ENCODE peak calls at places on chromosome 13, in five cellular contexts. One of them, this sample, is unnamed.

GRCh38 chr13:23922005-23922932 is 25.0 kb upstream of the C1QTNF9B start:
- DNase-seq in breast epithelium: no peak
- DNase-seq in upper lobe of left lung: peak; percentile 55
- DNase-seq in H1: no peak
- DNase-seq in sigmoid colon: no peak
- DNase-seq in this sample: no peak

GRCh38 chr13:64158910-64159309 is 2743.3 kb upstream of the PCDH20 start:
- DNase-seq in breast epithelium: no peak
- DNase-seq in upper lobe of left lung: no peak
- DNase-seq in H1: no peak
- DNase-seq in sigmoid colon: no peak
- DNase-seq in this sample: no peak

GRCh38 chr13:28741080-28741479 is 22.3 kb upstream of the SLC46A3 start:
- DNase-seq in breast epithelium: no peak
- DNase-seq in upper lobe of left lung: no peak
- DNase-seq in H1: no peak
- DNase-seq in sigmoid colon: no peak
- DNase-seq in this sample: peak; percentile 64

GRCh38 chr13:21884299-21884878 is 213.5 kb downstream of the FGF9 start:
- DNase-seq in breast epithelium: no peak
- DNase-seq in upper lobe of left lung: no peak
- DNase-seq in H1: no peak
- DNase-seq in sigmoid colon: no peak
- DNase-seq in this sample: no peak

GRCh38 chr13:75217949-75218348 is 264.0 kb downstream of the TBC1D4 start:
- DNase-seq in breast epithelium: no peak
- DNase-seq in upper lobe of left lung: no peak
- DNase-seq in H1: no peak
- DNase-seq in sigmoid colon: no peak
- DNase-seq in this sample: no peak

GRCh38 chr13:35814573-35814972 is 316.6 kb downstream of the DCLK1 start:
- DNase-seq in breast epithelium: no peak
- DNase-seq in upper lobe of left lung: no peak
- DNase-seq in H1: no peak
- DNase-seq in sigmoid colon: no peak
- DNase-seq in this sample: no peak

GRCh38 chr13:36882829-36883390 is 37.1 kb downstream of the SMAD9 start:
- DNase-seq in breast epithelium: no peak
- DNase-seq in upper lobe of left lung: no peak
- DNase-seq in H1: no peak
- DNase-seq in sigmoid colon: no peak
- DNase-seq in this sample: no peak

GRCh38 chr13:69040898-69041297 is 1066.7 kb upstream of the ATXN8OS start:
- DNase-seq in breast epithelium: no peak
- DNase-seq in upper lobe of left lung: no peak
- DNase-seq in H1: no peak
- DNase-seq in sigmoid colon: no peak
- DNase-seq in this sample: no peak

GRCh38 chr13:51959773-51960172 is 51.5 kb downstream of the ATP7B start:
- DNase-seq in breast epithelium: no peak
- DNase-seq in upper lobe of left lung: no peak
- DNase-seq in H1: no peak
- DNase-seq in sigmoid colon: no peak
- DNase-seq in this sample: no peak

GRCh38 chr13:73492811-73493210 is 434.0 kb downstream of the KLF5 start:
- DNase-seq in breast epithelium: no peak
- DNase-seq in upper lobe of left lung: no peak
- DNase-seq in H1: no peak
- DNase-seq in sigmoid colon: no peak
- DNase-seq in this sample: no peak

GRCh38 chr13:111387026-111387871 is 66.8 kb downstream of the TEX29 start:
- DNase-seq in breast epithelium: no peak
- DNase-seq in upper lobe of left lung: peak; percentile 16
- DNase-seq in H1: no peak
- DNase-seq in sigmoid colon: no peak
- DNase-seq in this sample: no peak

GRCh38 chr13:73119612-73120011 is 60.8 kb downstream of the KLF5 start:
- DNase-seq in breast epithelium: no peak
- DNase-seq in upper lobe of left lung: no peak
- DNase-seq in H1: no peak
- DNase-seq in sigmoid colon: no peak
- DNase-seq in this sample: no peak

GRCh38 chr13:100138859-100139491 is 50.1 kb downstream of the PCCA start:
- DNase-seq in breast epithelium: no peak
- DNase-seq in upper lobe of left lung: no peak
- DNase-seq in H1: no peak
- DNase-seq in sigmoid colon: no peak
- DNase-seq in this sample: no peak

GRCh38 chr13:41111454-41111853 is 21.1 kb downstream of the KBTBD6 start:
- DNase-seq in breast epithelium: no peak
- DNase-seq in upper lobe of left lung: no peak
- DNase-seq in H1: no peak
- DNase-seq in sigmoid colon: no peak
- DNase-seq in this sample: no peak

GRCh38 chr13:90686438-90686837 is 661.0 kb upstream of the MIR17HG start:
- DNase-seq in breast epithelium: no peak
- DNase-seq in upper lobe of left lung: no peak
- DNase-seq in H1: no peak
- DNase-seq in sigmoid colon: no peak
- DNase-seq in this sample: no peak

GRCh38 chr13:105343134-105343806 is 1192.2 kb downstream of the EFNB2 start:
- DNase-seq in breast epithelium: no peak
- DNase-seq in upper lobe of left lung: no peak
- DNase-seq in H1: no peak
- DNase-seq in sigmoid colon: no peak
- DNase-seq in this sample: no peak

GRCh38 chr13:101449971-101450748 is 2.3 kb upstream of the ITGBL1 start:
- DNase-seq in breast epithelium: peak; percentile 32
- DNase-seq in upper lobe of left lung: no peak
- DNase-seq in H1: no peak
- DNase-seq in sigmoid colon: no peak
- DNase-seq in this sample: no peak

GRCh38 chr13:78046349-78046748 is 127.7 kb upstream of the EDNRB start:
- DNase-seq in breast epithelium: no peak
- DNase-seq in upper lobe of left lung: no peak
- DNase-seq in H1: no peak
- DNase-seq in sigmoid colon: no peak
- DNase-seq in this sample: no peak

GRCh38 chr13:47146136-47146535 is 249.3 kb upstream of the HTR2A start:
- DNase-seq in breast epithelium: no peak
- DNase-seq in upper lobe of left lung: no peak
- DNase-seq in H1: no peak
- DNase-seq in sigmoid colon: no peak
- DNase-seq in this sample: no peak

GRCh38 chr13:43830481-43830873 is 43.7 kb upstream of the ENOX1 start:
- DNase-seq in breast epithelium: no peak
- DNase-seq in upper lobe of left lung: no peak
- DNase-seq in H1: no peak
- DNase-seq in sigmoid colon: no peak
- DNase-seq in this sample: no peak

GRCh38 chr13:47875206-47875605 is 125.9 kb downstream of the SUCLA2 start:
- DNase-seq in breast epithelium: no peak
- DNase-seq in upper lobe of left lung: no peak
- DNase-seq in H1: no peak
- DNase-seq in sigmoid colon: no peak
- DNase-seq in this sample: no peak

GRCh38 chr13:71864981-71865857 is 1.8 kb downstream of the DACH1 start:
- DNase-seq in breast epithelium: no peak
- DNase-seq in upper lobe of left lung: peak; percentile 40
- DNase-seq in H1: no peak
- DNase-seq in sigmoid colon: peak; percentile 55
- DNase-seq in this sample: no peak

GRCh38 chr13:112931028-112931934 is 37.7 kb upstream of the MCF2L start:
- DNase-seq in breast epithelium: peak; percentile 64
- DNase-seq in upper lobe of left lung: peak; percentile 14
- DNase-seq in H1: peak; percentile 13
- DNase-seq in sigmoid colon: peak; percentile 47
- DNase-seq in this sample: no peak

GRCh38 chr13:49371943-49372636 is 71.8 kb downstream of the CAB39L start:
- DNase-seq in breast epithelium: no peak
- DNase-seq in upper lobe of left lung: no peak
- DNase-seq in H1: no peak
- DNase-seq in sigmoid colon: no peak
- DNase-seq in this sample: no peak

GRCh38 chr13:30477346-30478235 is 11.9 kb upstream of the HMGB1 start:
- DNase-seq in breast epithelium: no peak
- DNase-seq in upper lobe of left lung: no peak
- DNase-seq in H1: no peak
- DNase-seq in sigmoid colon: no peak
- DNase-seq in this sample: no peak

GRCh38 chr13:53100394-53101063 is 71.9 kb downstream of the OLFM4 start:
- DNase-seq in breast epithelium: no peak
- DNase-seq in upper lobe of left lung: no peak
- DNase-seq in H1: no peak
- DNase-seq in sigmoid colon: no peak
- DNase-seq in this sample: no peak

GRCh38 chr13:49546559-49546958 is 38.8 kb downstream of the RCBTB1 start:
- DNase-seq in breast epithelium: no peak
- DNase-seq in upper lobe of left lung: no peak
- DNase-seq in H1: no peak
- DNase-seq in sigmoid colon: no peak
- DNase-seq in this sample: no peak

GRCh38 chr13:50130686-50131051 is 115.4 kb downstream of the KCNRG start:
- DNase-seq in breast epithelium: no peak
- DNase-seq in upper lobe of left lung: peak; percentile 41
- DNase-seq in H1: no peak
- DNase-seq in sigmoid colon: no peak
- DNase-seq in this sample: no peak

GRCh38 chr13:99979453-99980200 is 2.0 kb upstream of the ZIC2 start:
- DNase-seq in breast epithelium: peak; percentile 16
- DNase-seq in upper lobe of left lung: peak; percentile 19
- DNase-seq in H1: no peak
- DNase-seq in sigmoid colon: no peak
- DNase-seq in this sample: no peak

GRCh38 chr13:100176781-100177389 is 88.0 kb downstream of the PCCA start:
- DNase-seq in breast epithelium: no peak
- DNase-seq in upper lobe of left lung: no peak
- DNase-seq in H1: no peak
- DNase-seq in sigmoid colon: no peak
- DNase-seq in this sample: no peak

DNA sequence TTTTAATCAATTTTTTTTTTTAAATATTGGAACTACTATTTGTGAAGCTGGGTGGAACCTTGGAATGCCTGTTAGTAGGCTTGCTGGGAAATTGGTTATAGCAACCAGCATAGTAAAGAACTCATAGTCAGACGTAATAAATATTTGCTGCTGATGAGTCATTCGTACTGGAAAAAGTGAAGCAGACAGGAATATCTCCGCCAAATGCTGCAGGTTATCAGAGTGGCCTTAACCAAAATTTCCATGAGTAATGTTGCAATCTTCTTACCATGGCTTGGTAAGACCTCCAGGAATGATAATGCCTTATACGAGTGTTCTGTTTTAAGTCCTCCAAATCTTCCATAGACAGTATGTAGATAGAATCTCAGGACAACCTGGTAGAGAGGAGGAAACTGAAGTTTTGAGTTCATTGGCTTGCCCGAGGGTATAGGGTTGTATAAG is 34.2 kb downstream of the MBNL2 start:
- DNase-seq in breast epithelium: no peak
- DNase-seq in upper lobe of left lung: no peak
- DNase-seq in H1: no peak
- DNase-seq in sigmoid colon: no peak
- DNase-seq in this sample: no peak
- TF ChIP-seq POLR2A in breast epithelium: no peak
- TF ChIP-seq POLR2A in upper lobe of left lung: no peak
- TF ChIP-seq POLR2A in H1: no peak
- TF ChIP-seq POLR2A in sigmoid colon: no peak
- TF ChIP-seq POLR2A in this sample: no peak

DNA sequence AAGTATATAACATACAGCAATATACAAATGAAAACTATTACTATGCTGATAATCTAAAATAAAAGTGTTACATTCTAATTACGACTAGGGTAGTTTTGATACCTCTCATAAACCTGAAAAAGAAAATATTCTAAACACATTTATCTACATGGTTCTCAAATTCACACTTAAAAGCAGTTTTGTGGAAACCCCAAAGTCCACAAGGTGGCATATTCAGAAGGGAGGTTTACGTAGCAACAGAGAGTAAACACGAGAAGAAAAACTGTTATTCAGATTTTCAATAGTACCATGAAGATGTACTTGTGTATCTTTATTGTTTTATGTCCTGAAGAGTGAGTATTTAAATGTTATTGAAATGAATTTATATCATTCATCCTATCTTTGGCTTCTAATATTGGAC is 275.9 kb upstream of the KLHL1 start:
- DNase-seq in breast epithelium: no peak
- DNase-seq in upper lobe of left lung: no peak
- DNase-seq in H1: no peak
- DNase-seq in sigmoid colon: no peak
- DNase-seq in this sample: no peak
- TF ChIP-seq CTCF in breast epithelium: no peak
- TF ChIP-seq CTCF in upper lobe of left lung: no peak
- TF ChIP-seq CTCF in H1: no peak
- TF ChIP-seq CTCF in sigmoid colon: no peak
- TF ChIP-seq CTCF in this sample: no peak

GRCh38 chr13:106498158-106498557 is 37.3 kb downstream of the EFNB2 start:
- DNase-seq in breast epithelium: no peak
- DNase-seq in upper lobe of left lung: no peak
- DNase-seq in H1: no peak
- DNase-seq in sigmoid colon: no peak
- DNase-seq in this sample: no peak

GRCh38 chr13:106498571-106498970 is 36.9 kb downstream of the EFNB2 start:
- DNase-seq in breast epithelium: no peak
- DNase-seq in upper lobe of left lung: no peak
- DNase-seq in H1: no peak
- DNase-seq in sigmoid colon: no peak
- DNase-seq in this sample: no peak

GRCh38 chr13:106499905-106500304 is 35.6 kb downstream of the EFNB2 start:
- DNase-seq in breast epithelium: no peak
- DNase-seq in upper lobe of left lung: no peak
- DNase-seq in H1: no peak
- DNase-seq in sigmoid colon: no peak
- DNase-seq in this sample: no peak

GRCh38 chr13:106499113-106499512 is 36.3 kb downstream of the EFNB2 start:
- DNase-seq in breast epithelium: no peak
- DNase-seq in upper lobe of left lung: no peak
- DNase-seq in H1: no peak
- DNase-seq in sigmoid colon: no peak
- DNase-seq in this sample: no peak

DNA sequence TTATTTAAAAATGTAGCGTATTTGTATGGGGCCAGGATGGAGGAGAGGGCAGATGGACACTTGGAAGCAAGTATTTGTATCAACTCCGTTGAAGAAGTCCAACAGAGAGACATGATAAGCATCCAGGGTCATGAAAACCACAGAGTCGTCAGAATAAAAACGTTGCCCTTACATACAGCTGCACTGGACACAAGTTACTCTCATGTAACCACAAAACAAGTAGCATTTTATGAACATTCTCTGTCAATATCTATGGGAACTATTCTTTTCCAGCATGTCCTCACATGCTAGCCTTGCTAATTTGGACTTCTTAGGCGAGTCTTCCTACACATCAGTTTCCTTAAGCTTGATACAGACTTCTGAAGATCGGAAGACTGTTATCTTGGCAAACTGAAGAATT is 35.0 kb downstream of the EFNB2 start:
- DNase-seq in breast epithelium: no peak
- DNase-seq in upper lobe of left lung: no peak
- DNase-seq in H1: no peak
- DNase-seq in sigmoid colon: no peak
- DNase-seq in this sample: no peak
- TF ChIP-seq POLR2AphosphoS5 in breast epithelium: no peak
- TF ChIP-seq POLR2AphosphoS5 in upper lobe of left lung: no peak
- TF ChIP-seq POLR2AphosphoS5 in H1: no peak
- TF ChIP-seq POLR2AphosphoS5 in sigmoid colon: no peak
- TF ChIP-seq POLR2AphosphoS5 in this sample: no peak

GRCh38 chr13:93767231-93767916 is 540.8 kb downstream of the GPC6 start:
- DNase-seq in breast epithelium: no peak
- DNase-seq in upper lobe of left lung: no peak
- DNase-seq in H1: no peak
- DNase-seq in sigmoid colon: no peak
- DNase-seq in this sample: no peak
- TF ChIP-seq POLR2A in breast epithelium: no peak
- TF ChIP-seq POLR2A in upper lobe of left lung: no peak
- TF ChIP-seq POLR2A in H1: no peak
- TF ChIP-seq POLR2A in sigmoid colon: no peak
- TF ChIP-seq POLR2A in this sample: no peak

This sample was measured in vagina.